ENCODE peak calls at places on chromosomes 2 and 18, in nine cellular contexts. Q is stimulated activated naive CD4-positive, alpha-beta T cell treated with Interleukin-2 at 50 U/mL for 16 hours; J is Karpas-422; X is EL; N is Peyer's patch; O is astrocyte of the spinal cord; R is IMR-90; W is nephron progenitor cell; D is effector memory CD8-positive, alpha-beta T cell. I is an unnamed sample.

GRCh38 chr2:86520153-86520552 is 43.1 kb downstream of the CHMP3 start:
- DNase-seq in Q (no peak), J (peak), X (no peak), N (no peak), O (no peak), R (no peak), W (no peak), D (no peak), I (no peak)

GRCh38 chr2:165499131-165499530 is 29.6 kb downstream of the CSRNP3 start:
- DNase-seq in Q (no peak), J (no peak), X (no peak), N (no peak), O (no peak), R (no peak), W (no peak), D (no peak), I (no peak)

GRCh38 chr2:29502452-29502851 is 387.2 kb downstream of the CLIP4 start:
- DNase-seq in Q (no peak), J (no peak), X (peak), N (no peak), O (no peak), R (peak), W (no peak), D (no peak), I (no peak)

GRCh38 chr18:76806301-76806700 is 16.1 kb upstream of the ZNF236 start:
- DNase-seq in Q (no peak), J (no peak), X (no peak), N (no peak), O (no peak), R (no peak), W (no peak), D (no peak), I (no peak)

GRCh38 chr2:127596311-127597045 is 49.5 kb upstream of the GPR17 start:
- DNase-seq in Q (no peak), J (no peak), X (no peak), N (peak), O (no peak), R (no peak), W (no peak), D (no peak), I (no peak)

GRCh38 chr2:100856732-100857131 is 36.8 kb downstream of the NPAS2 start:
- DNase-seq in Q (no peak), J (no peak), X (no peak), N (peak), O (no peak), R (no peak), W (no peak), D (no peak), I (no peak)

GRCh38 chr18:71878226-71878625 is 665.9 kb downstream of the CBLN2 start:
- DNase-seq in Q (no peak), J (no peak), X (no peak), N (no peak), O (peak), R (no peak), W (no peak), D (no peak), I (no peak)

GRCh38 chr2:133844214-133844892 is 276.1 kb upstream of the NCKAP5 start:
- DNase-seq in Q (peak), J (peak), X (peak), N (peak), O (peak), R (peak), W (peak), D (peak), I (peak)

GRCh38 chr2:60633615-60634014 is 80.2 kb upstream of the BCL11A start:
- DNase-seq in Q (no peak), J (no peak), X (no peak), N (no peak), O (no peak), R (no peak), W (no peak), D (no peak), I (no peak)

GRCh38 chr2:219252570-219252899 is 508 bp upstream of the TUBA4B start:
- DNase-seq in Q (peak), J (no peak), X (no peak), N (no peak), O (no peak), R (no peak), W (no peak), D (no peak), I (no peak)

GRCh38 chr2:199303814-199304213 is 153.9 kb downstream of the SATB2 start:
- DNase-seq in Q (no peak), J (no peak), X (peak), N (no peak), O (peak), R (peak), W (no peak), D (no peak), I (peak)

GRCh38 chr18:26317353-26317865 is 91.2 kb downstream of the TAF4B start:
- DNase-seq in Q (no peak), J (no peak), X (peak), N (no peak), O (no peak), R (no peak), W (no peak), D (no peak), I (no peak)

GRCh38 chr18:79507076-79507545 is 111.4 kb downstream of the NFATC1 start:
- DNase-seq in Q (no peak), J (no peak), X (peak), N (peak), O (peak), R (no peak), W (peak), D (no peak), I (peak)

GRCh38 chr2:72050734-72051133 is 96.9 kb downstream of the CYP26B1 start:
- DNase-seq in Q (no peak), J (no peak), X (no peak), N (no peak), O (no peak), R (no peak), W (no peak), D (no peak), I (no peak)

GRCh38 chr2:136247204-136247990 is 129.4 kb upstream of the CXCR4 start:
- DNase-seq in Q (peak), J (no peak), X (no peak), N (no peak), O (peak), R (no peak), W (no peak), D (no peak), I (no peak)

GRCh38 chr18:30135938-30136337 is 906.6 kb downstream of the DSC3 start:
- DNase-seq in Q (no peak), J (no peak), X (peak), N (no peak), O (no peak), R (no peak), W (no peak), D (no peak), I (no peak)

GRCh38 chr2:241702155-241702404 is 241 bp downstream of the ING5 start:
- DNase-seq in Q (peak), J (peak), X (peak), N (no peak), O (peak), R (peak), W (peak), D (peak), I (no peak)

GRCh38 chr2:128535928-128536327 is 217.3 kb upstream of the HS6ST1 start:
- DNase-seq in Q (no peak), J (no peak), X (peak), N (no peak), O (peak), R (peak), W (no peak), D (no peak), I (peak)

GRCh38 chr2:43269706-43270105 is 43.3 kb upstream of the ZFP36L2 start:
- DNase-seq in Q (no peak), J (no peak), X (peak), N (peak), O (peak), R (peak), W (no peak), D (no peak), I (peak)

GRCh38 chr2:189696223-189696622 is 21.8 kb downstream of the ANKAR start:
- DNase-seq in Q (no peak), J (no peak), X (no peak), N (no peak), O (no peak), R (no peak), W (no peak), D (no peak), I (no peak)

GRCh38 chr2:206217162-206217561 is 57.3 kb upstream of the ZDBF2 start:
- DNase-seq in Q (no peak), J (no peak), X (no peak), N (no peak), O (no peak), R (no peak), W (no peak), D (no peak), I (no peak)

GRCh38 chr18:2857491-2858063 is 10.8 kb downstream of the EMILIN2 start:
- DNase-seq in Q (no peak), J (no peak), X (peak), N (peak), O (peak), R (peak), W (no peak), D (no peak), I (peak)

GRCh38 chr2:180983468-180984388 is 3.3 kb downstream of the UBE2E3 start:
- DNase-seq in Q (no peak), J (peak), X (peak), N (peak), O (peak), R (peak), W (peak), D (peak), I (peak)

GRCh38 chr2:209901187-209901586 is 101.3 kb upstream of the RPE start:
- DNase-seq in Q (no peak), J (no peak), X (no peak), N (no peak), O (no peak), R (no peak), W (no peak), D (no peak), I (no peak)

GRCh38 chr2:56009758-56010534 is 86.4 kb upstream of the EFEMP1 start:
- DNase-seq in Q (no peak), J (peak), X (peak), N (no peak), O (peak), R (peak), W (no peak), D (no peak), I (peak)

GRCh38 chr2:137381731-137382130 is 582.5 kb upstream of the HNMT start:
- DNase-seq in Q (no peak), J (no peak), X (no peak), N (no peak), O (no peak), R (no peak), W (no peak), D (no peak), I (no peak)

I was measured in AG08396.